ENCODE peak calls at places on chromosomes 16 and 17, in seven cellular contexts. S, K, Q, G, O, J and P are unnamed samples.

GRCh38 chr16:9256196-9256595 is 164.8 kb downstream of the HAPSTR1 start:
- DNase-seq in S (peak), K (peak), Q (no peak), G (peak), O (no peak), J (no peak), P (no peak)

GRCh38 chr17:4708436-4708835 is 2.0 kb upstream of the ARRB2 start:
- DNase-seq in S (no peak), K (no peak), Q (no peak), G (no peak), O (no peak), J (no peak), P (no peak)

GRCh38 chr16:81491522-81492188 is 47.0 kb downstream of the CMIP start:
- DNase-seq in S (no peak), K (no peak), Q (peak), G (no peak), O (no peak), J (no peak), P (no peak)

GRCh38 chr17:82492647-82493516 is 26.6 kb upstream of the FOXK2 start:
- DNase-seq in S (no peak), K (no peak), Q (peak), G (no peak), O (no peak), J (no peak), P (peak)

GRCh38 chr16:53968454-53968853 is 264.5 kb downstream of the FTO start:
- DNase-seq in S (no peak), K (no peak), Q (no peak), G (no peak), O (no peak), J (no peak), P (no peak)

GRCh38 chr16:78515421-78515820 is 416.0 kb downstream of the WWOX start:
- DNase-seq in S (no peak), K (no peak), Q (no peak), G (no peak), O (no peak), J (no peak), P (no peak)

GRCh38 chr16:29029168-29029994 is 44.5 kb downstream of the LAT start:
- DNase-seq in S (no peak), K (no peak), Q (peak), G (no peak), O (no peak), J (no peak), P (peak)

GRCh38 chr17:17710728-17711541 is 29.7 kb downstream of the RAI1 start:
- DNase-seq in S (peak), K (peak), Q (peak), G (peak), O (no peak), J (no peak), P (peak)

GRCh38 chr16:46745594-46745993 is 2.5 kb downstream of the MYLK3 start:
- DNase-seq in S (no peak), K (no peak), Q (no peak), G (no peak), O (no peak), J (no peak), P (no peak)

GRCh38 chr17:55811536-55811935 is 60.7 kb downstream of the PCTP start:
- DNase-seq in S (no peak), K (no peak), Q (no peak), G (no peak), O (no peak), J (peak), P (no peak)

GRCh38 chr16:57167951-57168350 is 17.9 kb downstream of the PSME3IP1 start:
- DNase-seq in S (no peak), K (no peak), Q (peak), G (no peak), O (no peak), J (no peak), P (peak)

GRCh38 chr16:69381231-69381630 is 4.6 kb downstream of the TERF2 start:
- DNase-seq in S (no peak), K (no peak), Q (peak), G (no peak), O (no peak), J (no peak), P (no peak)

GRCh38 chr16:27920391-27920891 is 143.1 kb downstream of the GSG1L start:
- DNase-seq in S (no peak), K (no peak), Q (no peak), G (no peak), O (no peak), J (no peak), P (no peak)

GRCh38 chr17:3695129-3695722 is 729 bp downstream of the P2RX5 start:
- DNase-seq in S (no peak), K (no peak), Q (no peak), G (no peak), O (no peak), J (peak), P (no peak)

GRCh38 chr17:41678907-41679739 is 9.6 kb upstream of the EIF1 start:
- DNase-seq in S (no peak), K (no peak), Q (peak), G (no peak), O (no peak), J (peak), P (no peak)

GRCh38 chr16:20901441-20902112 is 1.0 kb downstream of the LYRM1 start:
- DNase-seq in S (peak), K (peak), Q (peak), G (peak), O (peak), J (peak), P (no peak)

GRCh38 chr17:1041746-1042145 is 44.8 kb downstream of the TIMM22 start:
- DNase-seq in S (no peak), K (no peak), Q (no peak), G (peak), O (no peak), J (no peak), P (no peak)

GRCh38 chr17:1038459-1039118 is 41.7 kb downstream of the TIMM22 start:
- DNase-seq in S (no peak), K (no peak), Q (no peak), G (no peak), O (no peak), J (no peak), P (no peak)

GRCh38 chr17:1039511-1040215 is 42.7 kb downstream of the TIMM22 start:
- DNase-seq in S (peak), K (peak), Q (no peak), G (peak), O (no peak), J (peak), P (no peak)

GRCh38 chr17:1039119-1039507 is 42.2 kb downstream of the TIMM22 start:
- DNase-seq in S (no peak), K (no peak), Q (no peak), G (no peak), O (no peak), J (no peak), P (no peak)

DNA sequence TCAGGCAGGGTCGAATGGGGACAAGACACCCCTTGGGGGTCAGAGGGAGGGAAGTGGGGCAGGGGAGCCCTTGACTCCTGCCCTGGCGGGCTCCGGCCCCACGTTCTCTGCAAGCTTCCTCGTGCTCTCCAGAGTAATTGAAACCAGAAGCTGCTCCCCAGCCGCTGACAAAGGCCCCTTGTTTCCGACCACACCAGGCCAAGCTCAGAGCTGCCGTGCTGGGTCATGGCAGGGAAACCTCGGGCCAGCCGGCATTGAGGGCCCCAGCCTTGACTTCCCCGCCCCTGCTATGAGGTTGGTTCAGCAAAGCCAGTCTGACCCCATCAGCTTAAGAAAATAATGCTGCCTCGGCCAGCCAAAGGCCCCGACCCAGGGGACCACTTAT is 43.3 kb downstream of the TIMM22 start:
- DNase-seq in S (no peak), K (no peak), Q (no peak), G (peak), O (no peak), J (no peak), P (no peak)
- H3K27ac ChIP-seq in S (peak), K (peak), Q (no peak), G (peak), O (no peak), J (peak), P (no peak)

GRCh38 chr17:48134912-48135480 is 27.4 kb downstream of the SNX11 start:
- DNase-seq in S (no peak), K (no peak), Q (no peak), G (no peak), O (no peak), J (no peak), P (no peak)
- TF ChIP-seq CTCF in S (no peak), K (no peak), Q (peak), G (no peak), O (no peak), J (no peak), P (peak)

GRCh38 chr16:88985521-88985920 is 8.5 kb upstream of the CBFA2T3 start:
- DNase-seq in S (no peak), K (no peak), Q (no peak), G (no peak), O (no peak), J (no peak), P (no peak)

GRCh38 chr16:88979616-88980015 is 2.6 kb upstream of the CBFA2T3 start:
- DNase-seq in S (no peak), K (no peak), Q (no peak), G (no peak), O (no peak), J (no peak), P (no peak)

GRCh38 chr16:88983157-88983556 is 6.2 kb upstream of the CBFA2T3 start:
- DNase-seq in S (no peak), K (no peak), Q (no peak), G (no peak), O (no peak), J (no peak), P (no peak)

GRCh38 chr16:88982286-88983084 is 5.5 kb upstream of the CBFA2T3 start:
- DNase-seq in S (no peak), K (no peak), Q (no peak), G (no peak), O (no peak), J (no peak), P (no peak)

DNA sequence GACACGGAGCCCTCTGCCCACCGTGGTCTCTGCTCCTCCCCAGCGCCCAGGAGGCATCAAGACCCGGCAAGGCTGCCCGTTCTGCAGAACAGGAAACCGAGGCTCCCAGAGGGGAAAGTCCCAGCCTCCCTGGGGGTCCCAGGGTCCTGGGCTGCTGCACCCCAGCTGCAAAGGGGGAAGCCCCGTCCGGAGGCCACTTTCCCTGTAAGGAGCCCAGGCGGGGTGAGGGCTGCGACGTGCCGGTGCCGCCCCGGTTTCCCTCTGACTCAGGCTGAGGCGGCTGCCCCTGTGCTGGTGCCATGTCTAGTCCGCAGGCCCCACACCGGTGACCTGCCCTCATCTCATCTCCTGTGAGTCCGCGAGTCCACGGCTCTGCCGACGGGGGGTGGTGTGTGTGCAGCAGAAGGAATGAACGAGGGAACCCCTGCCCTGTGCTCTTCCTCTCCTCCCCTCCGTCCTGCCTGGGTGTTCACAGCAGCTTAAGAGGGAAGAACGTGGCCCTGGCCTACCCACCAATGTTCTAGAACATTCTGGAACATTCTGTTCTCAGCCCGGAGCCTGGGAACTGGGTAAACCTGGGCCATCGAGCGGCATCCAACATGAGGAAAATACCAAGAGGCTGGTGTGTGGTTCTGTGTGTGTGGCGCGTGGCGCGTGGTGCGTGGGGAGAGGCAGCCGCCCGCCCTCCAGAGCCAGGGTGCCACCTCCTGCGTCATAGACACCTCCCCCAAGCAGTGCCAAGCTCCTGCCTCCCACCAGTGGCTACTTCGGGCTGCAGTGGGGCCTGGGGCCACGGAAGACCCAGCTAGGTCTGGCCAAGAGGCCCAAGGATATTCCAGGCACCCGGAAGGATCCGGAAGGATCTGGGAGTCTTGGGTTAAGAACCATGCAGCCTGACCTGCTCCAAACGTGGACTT is 7.0 kb upstream of the CBFA2T3 start:
- DNase-seq in S (no peak), K (no peak), Q (no peak), G (no peak), O (no peak), J (no peak), P (no peak)
- H3K27ac ChIP-seq in S (no peak), K (no peak), Q (no peak), G (no peak), O (no peak), J (no peak), P (no peak)

DNA sequence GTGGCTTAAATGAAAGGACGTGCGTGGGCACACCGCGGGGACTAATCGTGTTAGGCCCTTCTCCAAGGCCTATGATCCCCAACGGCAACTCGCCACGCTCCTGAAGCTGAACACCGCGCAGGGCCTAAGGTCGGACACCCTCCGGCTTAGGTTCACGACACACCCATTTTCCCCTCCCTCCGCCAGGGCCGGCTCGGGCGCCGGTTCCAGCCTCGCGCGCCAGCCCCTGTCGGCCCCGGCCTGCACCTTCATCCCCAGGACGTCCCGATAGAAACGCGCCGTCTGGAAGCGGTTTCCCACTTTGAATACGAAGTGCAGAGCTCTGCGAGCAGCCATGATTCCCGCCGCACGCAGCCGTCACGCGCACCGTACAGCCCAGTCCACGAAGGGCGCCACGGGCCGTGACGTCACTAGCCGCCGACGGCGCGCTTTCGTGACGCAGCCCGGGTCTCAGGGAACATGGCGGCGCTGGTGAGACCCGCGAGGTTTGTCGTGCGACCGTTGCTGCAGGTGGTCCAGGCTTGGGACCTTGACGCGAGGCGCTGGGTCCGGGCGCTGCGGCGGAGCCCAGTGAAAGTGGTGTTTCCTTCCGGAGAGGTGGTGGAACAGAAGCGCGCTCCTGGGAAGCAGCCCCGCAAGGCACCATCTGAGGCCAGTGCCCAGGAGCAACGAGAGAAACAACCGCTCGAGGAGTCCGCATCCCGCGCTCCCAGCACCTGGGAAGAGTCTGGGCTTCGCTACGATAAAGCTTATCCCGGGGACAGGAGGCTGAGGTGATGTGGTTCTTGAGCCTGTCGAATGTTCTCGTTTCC is at the start of the genes GLOD4 and MRM3:
- DNase-seq in S (peak), K (peak), Q (peak), G (peak), O (peak), J (peak), P (peak)
- TF ChIP-seq CTCF in S (no peak), K (no peak), Q (no peak), G (peak), O (peak), J (peak), P (no peak)

DNA sequence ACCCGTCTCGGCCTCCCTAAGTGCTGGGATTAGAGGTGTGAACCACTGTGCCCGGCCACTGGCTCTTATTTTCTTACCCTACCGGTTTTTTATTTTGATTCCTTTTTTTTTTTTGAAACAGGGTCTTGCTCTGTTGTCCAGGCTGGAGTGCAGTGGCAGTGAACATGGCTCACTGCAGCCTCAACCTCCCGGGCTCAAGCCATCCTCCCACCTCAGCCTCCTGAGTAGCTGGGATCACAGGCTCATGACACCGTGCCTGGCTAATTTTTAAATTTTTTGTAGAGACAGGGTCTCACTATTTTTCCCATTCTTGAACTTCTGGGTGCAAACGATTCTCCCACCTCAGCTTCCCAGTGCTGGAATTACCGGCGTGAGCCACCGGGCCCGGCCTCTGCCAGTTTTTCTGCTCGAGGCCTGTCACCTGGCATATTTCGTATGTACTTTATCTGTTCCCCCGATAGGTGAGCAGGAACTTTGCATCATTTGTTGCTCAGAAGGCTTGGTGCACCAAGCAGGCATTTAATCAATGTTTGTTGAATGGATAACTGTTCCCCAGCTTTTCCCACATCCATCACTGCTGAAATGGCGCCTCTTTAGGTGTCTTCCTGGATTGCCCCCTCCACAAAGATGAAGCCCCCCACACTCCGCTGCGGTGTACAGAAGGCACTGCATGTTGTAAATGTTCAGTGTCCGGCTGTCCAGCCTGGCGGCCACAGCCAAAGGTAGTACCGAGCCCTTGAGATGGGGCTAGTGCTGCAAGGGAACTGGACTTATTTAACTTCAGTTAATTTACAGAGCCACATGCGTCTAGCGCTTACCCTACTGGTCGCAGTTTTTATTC is 858 bp upstream of the TELO2 start:
- DNase-seq in S (no peak), K (no peak), Q (no peak), G (peak), O (no peak), J (no peak), P (no peak)
- H3K27ac ChIP-seq in S (peak), K (peak), Q (peak), G (peak), O (peak), J (peak), P (peak)

GRCh38 chr17:52106070-52106469 is 52.4 kb downstream of the CA10 start:
- DNase-seq in S (no peak), K (no peak), Q (no peak), G (no peak), O (no peak), J (no peak), P (no peak)
- TF ChIP-seq CTCF in S (no peak), K (no peak), Q (no peak), G (no peak), O (no peak), J (no peak), P (no peak)

GRCh38 chr16:48597563-48598392 is 12.2 kb downstream of the N4BP1 start:
- DNase-seq in S (no peak), K (no peak), Q (peak), G (no peak), O (no peak), J (no peak), P (no peak)

GRCh38 chr16:48591976-48592375 is 18.0 kb downstream of the N4BP1 start:
- DNase-seq in S (no peak), K (no peak), Q (no peak), G (no peak), O (no peak), J (peak), P (no peak)

GRCh38 chr16:48596326-48596725 is 13.7 kb downstream of the N4BP1 start:
- DNase-seq in S (no peak), K (no peak), Q (no peak), G (no peak), O (no peak), J (no peak), P (no peak)

GRCh38 chr16:48590476-48590875 is 19.5 kb downstream of the N4BP1 start:
- DNase-seq in S (no peak), K (no peak), Q (no peak), G (no peak), O (no peak), J (no peak), P (no peak)

GRCh38 chr16:48592839-48593429 is 17.0 kb downstream of the N4BP1 start:
- DNase-seq in S (no peak), K (no peak), Q (no peak), G (no peak), O (no peak), J (no peak), P (no peak)
- H3K27ac ChIP-seq in S (no peak), K (no peak), Q (no peak), G (no peak), O (no peak), J (no peak), P (no peak)

DNA sequence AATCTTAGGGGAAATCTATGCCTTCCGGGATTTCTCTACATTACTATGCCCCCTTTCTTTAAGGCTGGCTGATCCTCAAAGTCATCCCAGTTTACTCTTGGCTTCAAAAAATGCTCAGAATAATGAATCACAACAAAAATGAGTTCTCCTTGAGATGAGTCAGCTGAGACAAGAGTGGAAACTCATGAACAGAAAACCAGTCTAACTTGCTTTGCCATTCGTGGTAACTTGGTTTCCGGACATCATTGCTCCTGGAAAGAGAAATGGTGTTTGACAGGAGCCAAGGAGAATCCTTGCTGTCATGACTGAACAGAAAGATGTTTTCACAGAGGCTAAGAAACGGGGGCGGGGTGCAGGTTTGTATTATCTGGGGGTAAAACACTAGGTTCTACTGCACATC is 435.6 kb upstream of the DYNLRB2 start:
- DNase-seq in S (no peak), K (no peak), Q (no peak), G (no peak), O (no peak), J (no peak), P (no peak)
- TF ChIP-seq CTCF in S (no peak), K (no peak), Q (no peak), G (no peak), O (no peak), J (no peak), P (no peak)

GRCh38 chr17:46266656-46267544 is 28.0 kb upstream of the LRRC37A start:
- DNase-seq in S (peak), K (peak), Q (peak), G (peak), O (peak), J (peak), P (peak)
- H3K27ac ChIP-seq in S (peak), K (peak), Q (peak), G (peak), O (peak), J (peak), P (peak)